ENCODE peak calls at places on chromosomes 2 and 18, in eight cellular contexts. One of them, this sample, is unnamed.

GRCh38 chr2:98912221-98912851 is 23.7 kb downstream of the CRACDL start:
- ATAC-seq in HCT116: peak
- ATAC-seq in upper lobe of left lung: peak
- ATAC-seq in GM12878: peak
- ATAC-seq in Panc1: peak
- ATAC-seq in K562: no peak
- ATAC-seq in HepG2: peak
- ATAC-seq in GM23338: no peak
- ATAC-seq in this sample: no peak

GRCh38 chr2:110828330-110828729 is 96.0 kb downstream of the ACOXL start:
- ATAC-seq in HCT116: no peak
- ATAC-seq in upper lobe of left lung: no peak
- ATAC-seq in GM12878: no peak
- ATAC-seq in Panc1: no peak
- ATAC-seq in K562: no peak
- ATAC-seq in HepG2: no peak
- ATAC-seq in GM23338: no peak
- ATAC-seq in this sample: no peak

GRCh38 chr2:55555977-55556376 is 36.5 kb downstream of the CFAP36 start:
- ATAC-seq in HCT116: no peak
- ATAC-seq in upper lobe of left lung: no peak
- ATAC-seq in GM12878: no peak
- ATAC-seq in Panc1: no peak
- ATAC-seq in K562: no peak
- ATAC-seq in HepG2: no peak
- ATAC-seq in GM23338: no peak
- ATAC-seq in this sample: no peak

GRCh38 chr2:53848062-53848461 is 11.7 kb downstream of the GPR75 start:
- ATAC-seq in HCT116: no peak
- ATAC-seq in upper lobe of left lung: no peak
- ATAC-seq in GM12878: no peak
- ATAC-seq in Panc1: no peak
- ATAC-seq in K562: no peak
- ATAC-seq in HepG2: no peak
- ATAC-seq in GM23338: no peak
- ATAC-seq in this sample: no peak

GRCh38 chr2:5520352-5520996 is 171.7 kb upstream of the SOX11 start:
- ATAC-seq in HCT116: no peak
- ATAC-seq in upper lobe of left lung: no peak
- ATAC-seq in GM12878: no peak
- ATAC-seq in Panc1: peak
- ATAC-seq in K562: no peak
- ATAC-seq in HepG2: peak
- ATAC-seq in GM23338: no peak
- ATAC-seq in this sample: no peak

GRCh38 chr18:13635046-13635445 is 91.3 kb downstream of the FAM210A start:
- ATAC-seq in HCT116: no peak
- ATAC-seq in upper lobe of left lung: no peak
- ATAC-seq in GM12878: no peak
- ATAC-seq in Panc1: no peak
- ATAC-seq in K562: no peak
- ATAC-seq in HepG2: no peak
- ATAC-seq in GM23338: no peak
- ATAC-seq in this sample: no peak

GRCh38 chr18:48230459-48231113 is 178.6 kb downstream of the ZBTB7C start:
- ATAC-seq in HCT116: peak
- ATAC-seq in upper lobe of left lung: peak
- ATAC-seq in GM12878: peak
- ATAC-seq in Panc1: peak
- ATAC-seq in K562: peak
- ATAC-seq in HepG2: peak
- ATAC-seq in GM23338: peak
- ATAC-seq in this sample: peak

GRCh38 chr2:85796549-85797262 is 42.9 kb downstream of the ATOH8 start:
- ATAC-seq in HCT116: no peak
- ATAC-seq in upper lobe of left lung: peak
- ATAC-seq in GM12878: no peak
- ATAC-seq in Panc1: peak
- ATAC-seq in K562: no peak
- ATAC-seq in HepG2: peak
- ATAC-seq in GM23338: no peak
- ATAC-seq in this sample: peak

GRCh38 chr2:165927774-165928173 is 25.8 kb downstream of the TTC21B start:
- ATAC-seq in HCT116: no peak
- ATAC-seq in upper lobe of left lung: no peak
- ATAC-seq in GM12878: no peak
- ATAC-seq in Panc1: no peak
- ATAC-seq in K562: no peak
- ATAC-seq in HepG2: no peak
- ATAC-seq in GM23338: no peak
- ATAC-seq in this sample: no peak

GRCh38 chr18:47260138-47260923 is 8.9 kb upstream of the SKOR2 start:
- ATAC-seq in HCT116: no peak
- ATAC-seq in upper lobe of left lung: no peak
- ATAC-seq in GM12878: peak
- ATAC-seq in Panc1: no peak
- ATAC-seq in K562: peak
- ATAC-seq in HepG2: peak
- ATAC-seq in GM23338: peak
- ATAC-seq in this sample: no peak

GRCh38 chr2:24917731-24918325 is 2.2 kb downstream of the ADCY3 start:
- ATAC-seq in HCT116: no peak
- ATAC-seq in upper lobe of left lung: no peak
- ATAC-seq in GM12878: no peak
- ATAC-seq in Panc1: no peak
- ATAC-seq in K562: no peak
- ATAC-seq in HepG2: no peak
- ATAC-seq in GM23338: no peak
- ATAC-seq in this sample: no peak

GRCh38 chr2:58644992-58645391 is 403.9 kb upstream of the FANCL start:
- ATAC-seq in HCT116: no peak
- ATAC-seq in upper lobe of left lung: no peak
- ATAC-seq in GM12878: no peak
- ATAC-seq in Panc1: no peak
- ATAC-seq in K562: peak
- ATAC-seq in HepG2: no peak
- ATAC-seq in GM23338: no peak
- ATAC-seq in this sample: no peak

GRCh38 chr2:48707466-48707865 is 48.1 kb downstream of the LHCGR start:
- ATAC-seq in HCT116: no peak
- ATAC-seq in upper lobe of left lung: no peak
- ATAC-seq in GM12878: peak
- ATAC-seq in Panc1: no peak
- ATAC-seq in K562: peak
- ATAC-seq in HepG2: peak
- ATAC-seq in GM23338: no peak
- ATAC-seq in this sample: no peak

GRCh38 chr2:44550571-44550970 is 188.8 kb downstream of the CAMKMT start:
- ATAC-seq in HCT116: no peak
- ATAC-seq in upper lobe of left lung: no peak
- ATAC-seq in GM12878: peak
- ATAC-seq in Panc1: no peak
- ATAC-seq in K562: no peak
- ATAC-seq in HepG2: no peak
- ATAC-seq in GM23338: no peak
- ATAC-seq in this sample: no peak

GRCh38 chr2:55134316-55134706 is 84.1 kb upstream of the RTN4 start:
- ATAC-seq in HCT116: no peak
- ATAC-seq in upper lobe of left lung: no peak
- ATAC-seq in GM12878: peak
- ATAC-seq in Panc1: no peak
- ATAC-seq in K562: no peak
- ATAC-seq in HepG2: no peak
- ATAC-seq in GM23338: no peak
- ATAC-seq in this sample: no peak

GRCh38 chr2:12702661-12703121 is 14.0 kb upstream of the TRIB2 start:
- ATAC-seq in HCT116: no peak
- ATAC-seq in upper lobe of left lung: no peak
- ATAC-seq in GM12878: no peak
- ATAC-seq in Panc1: peak
- ATAC-seq in K562: no peak
- ATAC-seq in HepG2: no peak
- ATAC-seq in GM23338: peak
- ATAC-seq in this sample: peak

GRCh38 chr18:72999971-73000607 is 132.3 kb upstream of the NETO1 start:
- ATAC-seq in HCT116: no peak
- ATAC-seq in upper lobe of left lung: no peak
- ATAC-seq in GM12878: no peak
- ATAC-seq in Panc1: no peak
- ATAC-seq in K562: no peak
- ATAC-seq in HepG2: no peak
- ATAC-seq in GM23338: no peak
- ATAC-seq in this sample: no peak

GRCh38 chr2:152335851-152336102 is 803 bp downstream of the FMNL2 start:
- ATAC-seq in HCT116: peak
- ATAC-seq in upper lobe of left lung: no peak
- ATAC-seq in GM12878: peak
- ATAC-seq in Panc1: peak
- ATAC-seq in K562: no peak
- ATAC-seq in HepG2: peak
- ATAC-seq in GM23338: peak
- ATAC-seq in this sample: no peak

GRCh38 chr18:60157810-60158209 is 214.8 kb downstream of the MC4R start:
- ATAC-seq in HCT116: no peak
- ATAC-seq in upper lobe of left lung: no peak
- ATAC-seq in GM12878: no peak
- ATAC-seq in Panc1: no peak
- ATAC-seq in K562: no peak
- ATAC-seq in HepG2: no peak
- ATAC-seq in GM23338: no peak
- ATAC-seq in this sample: no peak

DNA sequence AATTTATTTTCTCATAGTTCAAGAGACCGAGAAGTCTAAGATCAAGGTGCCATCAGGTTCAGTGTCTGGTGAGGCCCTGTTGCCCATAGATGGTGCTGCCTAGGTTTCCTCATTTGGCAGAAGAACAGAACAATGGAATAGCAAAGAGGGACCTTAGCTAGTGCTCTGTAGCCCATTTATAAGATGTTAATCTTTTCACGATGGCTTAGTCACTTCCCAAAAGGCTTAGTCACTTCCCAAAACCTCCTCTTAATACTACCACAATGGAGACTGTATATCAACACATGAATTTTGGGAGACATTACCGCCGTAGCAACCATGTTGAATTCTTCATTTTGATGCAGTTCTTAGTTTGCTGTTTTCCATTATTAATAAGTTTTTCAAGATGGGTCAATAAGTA is 246.3 kb upstream of the NRP2 start:
- ATAC-seq in HCT116: no peak
- ATAC-seq in upper lobe of left lung: no peak
- ATAC-seq in GM12878: no peak
- ATAC-seq in Panc1: no peak
- ATAC-seq in K562: no peak
- ATAC-seq in HepG2: no peak
- ATAC-seq in GM23338: no peak
- ATAC-seq in this sample: no peak
- TF ChIP-seq POLR2AphosphoS5 in HCT116: no peak
- TF ChIP-seq POLR2AphosphoS5 in upper lobe of left lung: no peak
- TF ChIP-seq POLR2AphosphoS5 in GM12878: no peak
- TF ChIP-seq POLR2AphosphoS5 in Panc1: no peak
- TF ChIP-seq POLR2AphosphoS5 in K562: no peak
- TF ChIP-seq POLR2AphosphoS5 in HepG2: no peak
- TF ChIP-seq POLR2AphosphoS5 in GM23338: no peak
- TF ChIP-seq POLR2AphosphoS5 in this sample: no peak

GRCh38 chr2:151200277-151200676 is 61.4 kb downstream of the RBM43 start:
- ATAC-seq in HCT116: no peak
- ATAC-seq in upper lobe of left lung: no peak
- ATAC-seq in GM12878: no peak
- ATAC-seq in Panc1: no peak
- ATAC-seq in K562: no peak
- ATAC-seq in HepG2: no peak
- ATAC-seq in GM23338: no peak
- ATAC-seq in this sample: no peak
- H3K27ac ChIP-seq in HCT116: no peak
- H3K27ac ChIP-seq in upper lobe of left lung: no peak
- H3K27ac ChIP-seq in GM12878: no peak
- H3K27ac ChIP-seq in Panc1: no peak
- H3K27ac ChIP-seq in K562: no peak
- H3K27ac ChIP-seq in HepG2: no peak
- H3K27ac ChIP-seq in GM23338: no peak
- H3K27ac ChIP-seq in this sample: no peak

GRCh38 chr2:151193576-151193975 is 68.1 kb downstream of the RBM43 start:
- ATAC-seq in HCT116: no peak
- ATAC-seq in upper lobe of left lung: no peak
- ATAC-seq in GM12878: no peak
- ATAC-seq in Panc1: no peak
- ATAC-seq in K562: no peak
- ATAC-seq in HepG2: no peak
- ATAC-seq in GM23338: no peak
- ATAC-seq in this sample: no peak
- TF ChIP-seq POLR2AphosphoS5 in HCT116: no peak
- TF ChIP-seq POLR2AphosphoS5 in upper lobe of left lung: no peak
- TF ChIP-seq POLR2AphosphoS5 in GM12878: no peak
- TF ChIP-seq POLR2AphosphoS5 in Panc1: no peak
- TF ChIP-seq POLR2AphosphoS5 in K562: no peak
- TF ChIP-seq POLR2AphosphoS5 in HepG2: no peak
- TF ChIP-seq POLR2AphosphoS5 in GM23338: no peak
- TF ChIP-seq POLR2AphosphoS5 in this sample: no peak

GRCh38 chr18:12036201-12036751 is 55.0 kb downstream of the IMPA2 start:
- ATAC-seq in HCT116: no peak
- ATAC-seq in upper lobe of left lung: no peak
- ATAC-seq in GM12878: no peak
- ATAC-seq in Panc1: no peak
- ATAC-seq in K562: no peak
- ATAC-seq in HepG2: no peak
- ATAC-seq in GM23338: no peak
- ATAC-seq in this sample: no peak

GRCh38 chr18:12032786-12033642 is 51.7 kb downstream of the IMPA2 start:
- ATAC-seq in HCT116: no peak
- ATAC-seq in upper lobe of left lung: no peak
- ATAC-seq in GM12878: no peak
- ATAC-seq in Panc1: no peak
- ATAC-seq in K562: no peak
- ATAC-seq in HepG2: no peak
- ATAC-seq in GM23338: no peak
- ATAC-seq in this sample: peak

GRCh38 chr18:12033643-12034025 is 52.3 kb downstream of the IMPA2 start:
- ATAC-seq in HCT116: no peak
- ATAC-seq in upper lobe of left lung: no peak
- ATAC-seq in GM12878: no peak
- ATAC-seq in Panc1: no peak
- ATAC-seq in K562: no peak
- ATAC-seq in HepG2: no peak
- ATAC-seq in GM23338: no peak
- ATAC-seq in this sample: no peak

GRCh38 chr18:12034241-12035100 is 53.2 kb downstream of the IMPA2 start:
- ATAC-seq in HCT116: no peak
- ATAC-seq in upper lobe of left lung: no peak
- ATAC-seq in GM12878: no peak
- ATAC-seq in Panc1: no peak
- ATAC-seq in K562: no peak
- ATAC-seq in HepG2: no peak
- ATAC-seq in GM23338: no peak
- ATAC-seq in this sample: no peak

DNA sequence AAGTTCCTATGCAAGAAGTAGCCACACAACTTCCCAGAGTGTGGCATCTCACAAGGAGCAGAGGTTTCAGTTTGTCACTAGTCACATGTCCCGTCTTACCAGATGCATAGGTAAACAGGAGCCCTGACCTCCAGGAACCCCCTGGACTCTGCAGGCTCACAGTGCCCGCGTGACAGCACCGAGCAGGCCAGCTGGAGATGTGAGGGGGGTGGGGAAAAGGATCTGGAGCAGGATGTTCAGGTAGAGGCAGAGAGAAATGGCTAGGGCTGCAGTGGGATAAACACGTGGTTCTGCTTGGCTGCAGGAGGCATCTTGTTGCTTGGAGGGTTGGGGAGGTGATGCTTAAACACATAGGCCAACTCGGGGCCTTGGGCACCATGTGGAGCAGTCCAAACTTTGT is 54.2 kb downstream of the IMPA2 start:
- ATAC-seq in HCT116: no peak
- ATAC-seq in upper lobe of left lung: no peak
- ATAC-seq in GM12878: no peak
- ATAC-seq in Panc1: no peak
- ATAC-seq in K562: no peak
- ATAC-seq in HepG2: no peak
- ATAC-seq in GM23338: no peak
- ATAC-seq in this sample: no peak
- H3K27ac ChIP-seq in HCT116: no peak
- H3K27ac ChIP-seq in upper lobe of left lung: no peak
- H3K27ac ChIP-seq in GM12878: no peak
- H3K27ac ChIP-seq in Panc1: no peak
- H3K27ac ChIP-seq in K562: no peak
- H3K27ac ChIP-seq in HepG2: no peak
- H3K27ac ChIP-seq in GM23338: no peak
- H3K27ac ChIP-seq in this sample: no peak